ENCODE peak calls at places on chromosomes 13 and 19, in seven cellular contexts. One of them, this sample, is unnamed.
A peak's percentile ranks its signal among the peaks of the same experiment; 100 is the strongest.

GRCh38 chr19:51224163-51224641 is 678 bp upstream of the CD33 start:
- DNase-seq in RPMI7951: no peak
- DNase-seq in ascending aorta: no peak
- DNase-seq in effector memory CD8-positive, alpha-beta T cell: no peak
- DNase-seq in naive thymus-derived CD8-positive, alpha-beta T cell: no peak
- DNase-seq in NCI-H2081 treated with DMSO at 0.1 percent for 48 hours: no peak
- DNase-seq in stimulated activated CD4-positive, alpha-beta T cell treated with anti-CD3 and anti-CD28 coated beads, Interleukin-2, amount 100 ng/mL, for 48 hours: no peak
- DNase-seq in this sample: no peak

GRCh38 chr13:26531751-26532150 is 25.7 kb upstream of the WASF3 start:
- DNase-seq in NCI-H2081 treated with DMSO at 0.1 percent for 48 hours: no peak
- DNase-seq in naive thymus-derived CD8-positive, alpha-beta T cell: no peak
- DNase-seq in effector memory CD8-positive, alpha-beta T cell: no peak
- DNase-seq in stimulated activated CD4-positive, alpha-beta T cell treated with anti-CD3 and anti-CD28 coated beads, Interleukin-2, amount 100 ng/mL, for 48 hours: no peak
- DNase-seq in RPMI7951: no peak
- DNase-seq in ascending aorta: no peak
- DNase-seq in this sample: no peak

GRCh38 chr19:14342809-14343208 is 38.4 kb upstream of the ADGRE5 start:
- DNase-seq in RPMI7951: no peak
- DNase-seq in effector memory CD8-positive, alpha-beta T cell: no peak
- DNase-seq in ascending aorta: no peak
- DNase-seq in naive thymus-derived CD8-positive, alpha-beta T cell: no peak
- DNase-seq in stimulated activated CD4-positive, alpha-beta T cell treated with anti-CD3 and anti-CD28 coated beads, Interleukin-2, amount 100 ng/mL, for 48 hours: no peak
- DNase-seq in NCI-H2081 treated with DMSO at 0.1 percent for 48 hours: no peak
- DNase-seq in this sample: no peak

GRCh38 chr13:82713681-82714405 is 1168.4 kb downstream of the SLITRK1 start:
- DNase-seq in stimulated activated CD4-positive, alpha-beta T cell treated with anti-CD3 and anti-CD28 coated beads, Interleukin-2, amount 100 ng/mL, for 48 hours: no peak
- DNase-seq in ascending aorta: no peak
- DNase-seq in naive thymus-derived CD8-positive, alpha-beta T cell: no peak
- DNase-seq in RPMI7951: peak; percentile 15
- DNase-seq in effector memory CD8-positive, alpha-beta T cell: no peak
- DNase-seq in NCI-H2081 treated with DMSO at 0.1 percent for 48 hours: no peak
- DNase-seq in this sample: no peak

GRCh38 chr13:27792393-27793218 is at the start of gene GSX1:
- DNase-seq in ascending aorta: peak; percentile 69
- DNase-seq in RPMI7951: peak; percentile 63
- DNase-seq in NCI-H2081 treated with DMSO at 0.1 percent for 48 hours: no peak
- DNase-seq in naive thymus-derived CD8-positive, alpha-beta T cell: peak; percentile 73
- DNase-seq in stimulated activated CD4-positive, alpha-beta T cell treated with anti-CD3 and anti-CD28 coated beads, Interleukin-2, amount 100 ng/mL, for 48 hours: peak; percentile 48
- DNase-seq in effector memory CD8-positive, alpha-beta T cell: peak; percentile 27
- DNase-seq in this sample: no peak

GRCh38 chr13:48749699-48750473 is 96.2 kb downstream of the CYSLTR2 start:
- DNase-seq in naive thymus-derived CD8-positive, alpha-beta T cell: no peak
- DNase-seq in stimulated activated CD4-positive, alpha-beta T cell treated with anti-CD3 and anti-CD28 coated beads, Interleukin-2, amount 100 ng/mL, for 48 hours: peak; percentile 70
- DNase-seq in NCI-H2081 treated with DMSO at 0.1 percent for 48 hours: no peak
- DNase-seq in RPMI7951: peak; percentile 97
- DNase-seq in effector memory CD8-positive, alpha-beta T cell: peak; percentile 49
- DNase-seq in ascending aorta: peak; percentile 90
- DNase-seq in this sample: peak; percentile 26

GRCh38 chr19:49342291-49342721 is 7.1 kb downstream of the CD37 start:
- DNase-seq in naive thymus-derived CD8-positive, alpha-beta T cell: no peak
- DNase-seq in RPMI7951: no peak
- DNase-seq in NCI-H2081 treated with DMSO at 0.1 percent for 48 hours: no peak
- DNase-seq in ascending aorta: peak; percentile 49
- DNase-seq in effector memory CD8-positive, alpha-beta T cell: no peak
- DNase-seq in stimulated activated CD4-positive, alpha-beta T cell treated with anti-CD3 and anti-CD28 coated beads, Interleukin-2, amount 100 ng/mL, for 48 hours: no peak
- DNase-seq in this sample: no peak

GRCh38 chr13:64127192-64127591 is 2711.5 kb upstream of the PCDH20 start:
- DNase-seq in NCI-H2081 treated with DMSO at 0.1 percent for 48 hours: no peak
- DNase-seq in ascending aorta: no peak
- DNase-seq in RPMI7951: no peak
- DNase-seq in effector memory CD8-positive, alpha-beta T cell: no peak
- DNase-seq in stimulated activated CD4-positive, alpha-beta T cell treated with anti-CD3 and anti-CD28 coated beads, Interleukin-2, amount 100 ng/mL, for 48 hours: no peak
- DNase-seq in naive thymus-derived CD8-positive, alpha-beta T cell: no peak
- DNase-seq in this sample: no peak

GRCh38 chr19:8512991-8513686 is 828 bp downstream of the ZNF414 start:
- DNase-seq in naive thymus-derived CD8-positive, alpha-beta T cell: no peak
- DNase-seq in NCI-H2081 treated with DMSO at 0.1 percent for 48 hours: no peak
- DNase-seq in effector memory CD8-positive, alpha-beta T cell: no peak
- DNase-seq in RPMI7951: no peak
- DNase-seq in ascending aorta: no peak
- DNase-seq in stimulated activated CD4-positive, alpha-beta T cell treated with anti-CD3 and anti-CD28 coated beads, Interleukin-2, amount 100 ng/mL, for 48 hours: no peak
- DNase-seq in this sample: no peak

GRCh38 chr19:4730740-4731171 is 7.1 kb upstream of the DPP9 start:
- DNase-seq in RPMI7951: no peak
- DNase-seq in NCI-H2081 treated with DMSO at 0.1 percent for 48 hours: no peak
- DNase-seq in naive thymus-derived CD8-positive, alpha-beta T cell: peak; percentile 76
- DNase-seq in ascending aorta: no peak
- DNase-seq in effector memory CD8-positive, alpha-beta T cell: peak; percentile 63
- DNase-seq in stimulated activated CD4-positive, alpha-beta T cell treated with anti-CD3 and anti-CD28 coated beads, Interleukin-2, amount 100 ng/mL, for 48 hours: peak; percentile 63
- DNase-seq in this sample: no peak

GRCh38 chr13:73913043-73913740 is 221.0 kb downstream of the KLF12 start:
- DNase-seq in stimulated activated CD4-positive, alpha-beta T cell treated with anti-CD3 and anti-CD28 coated beads, Interleukin-2, amount 100 ng/mL, for 48 hours: no peak
- DNase-seq in effector memory CD8-positive, alpha-beta T cell: no peak
- DNase-seq in ascending aorta: no peak
- DNase-seq in NCI-H2081 treated with DMSO at 0.1 percent for 48 hours: no peak
- DNase-seq in naive thymus-derived CD8-positive, alpha-beta T cell: no peak
- DNase-seq in RPMI7951: peak; percentile 43
- DNase-seq in this sample: no peak

GRCh38 chr19:18338471-18339001 is 1.9 kb upstream of the PGPEP1 start:
- DNase-seq in NCI-H2081 treated with DMSO at 0.1 percent for 48 hours: no peak
- DNase-seq in naive thymus-derived CD8-positive, alpha-beta T cell: no peak
- DNase-seq in stimulated activated CD4-positive, alpha-beta T cell treated with anti-CD3 and anti-CD28 coated beads, Interleukin-2, amount 100 ng/mL, for 48 hours: no peak
- DNase-seq in ascending aorta: no peak
- DNase-seq in RPMI7951: no peak
- DNase-seq in effector memory CD8-positive, alpha-beta T cell: no peak
- DNase-seq in this sample: no peak

GRCh38 chr19:10006752-10007323 is 3.5 kb downstream of the COL5A3 start:
- DNase-seq in NCI-H2081 treated with DMSO at 0.1 percent for 48 hours: no peak
- DNase-seq in ascending aorta: no peak
- DNase-seq in naive thymus-derived CD8-positive, alpha-beta T cell: no peak
- DNase-seq in stimulated activated CD4-positive, alpha-beta T cell treated with anti-CD3 and anti-CD28 coated beads, Interleukin-2, amount 100 ng/mL, for 48 hours: no peak
- DNase-seq in RPMI7951: no peak
- DNase-seq in effector memory CD8-positive, alpha-beta T cell: no peak
- DNase-seq in this sample: no peak

GRCh38 chr13:75581874-75582640 is 32.5 kb downstream of the UCHL3 start:
- DNase-seq in stimulated activated CD4-positive, alpha-beta T cell treated with anti-CD3 and anti-CD28 coated beads, Interleukin-2, amount 100 ng/mL, for 48 hours: no peak
- DNase-seq in naive thymus-derived CD8-positive, alpha-beta T cell: no peak
- DNase-seq in effector memory CD8-positive, alpha-beta T cell: no peak
- DNase-seq in ascending aorta: no peak
- DNase-seq in NCI-H2081 treated with DMSO at 0.1 percent for 48 hours: no peak
- DNase-seq in RPMI7951: no peak
- DNase-seq in this sample: no peak

GRCh38 chr13:94248454-94249233 is 230.8 kb downstream of the DCT start:
- DNase-seq in stimulated activated CD4-positive, alpha-beta T cell treated with anti-CD3 and anti-CD28 coated beads, Interleukin-2, amount 100 ng/mL, for 48 hours: no peak
- DNase-seq in RPMI7951: no peak
- DNase-seq in effector memory CD8-positive, alpha-beta T cell: no peak
- DNase-seq in ascending aorta: no peak
- DNase-seq in NCI-H2081 treated with DMSO at 0.1 percent for 48 hours: no peak
- DNase-seq in naive thymus-derived CD8-positive, alpha-beta T cell: no peak
- DNase-seq in this sample: no peak

GRCh38 chr13:99028890-99029289 is 51.0 kb upstream of the DOCK9 start:
- DNase-seq in stimulated activated CD4-positive, alpha-beta T cell treated with anti-CD3 and anti-CD28 coated beads, Interleukin-2, amount 100 ng/mL, for 48 hours: peak; percentile 39
- DNase-seq in effector memory CD8-positive, alpha-beta T cell: peak; percentile 63
- DNase-seq in ascending aorta: no peak
- DNase-seq in RPMI7951: no peak
- DNase-seq in NCI-H2081 treated with DMSO at 0.1 percent for 48 hours: no peak
- DNase-seq in naive thymus-derived CD8-positive, alpha-beta T cell: peak; percentile 67
- DNase-seq in this sample: no peak

GRCh38 chr13:24042710-24043440 is 117.6 kb upstream of the SPATA13 start:
- DNase-seq in stimulated activated CD4-positive, alpha-beta T cell treated with anti-CD3 and anti-CD28 coated beads, Interleukin-2, amount 100 ng/mL, for 48 hours: no peak
- DNase-seq in effector memory CD8-positive, alpha-beta T cell: no peak
- DNase-seq in ascending aorta: no peak
- DNase-seq in RPMI7951: no peak
- DNase-seq in naive thymus-derived CD8-positive, alpha-beta T cell: no peak
- DNase-seq in NCI-H2081 treated with DMSO at 0.1 percent for 48 hours: no peak
- DNase-seq in this sample: no peak

GRCh38 chr19:7293795-7294570 is at the start of gene INSR:
- DNase-seq in NCI-H2081 treated with DMSO at 0.1 percent for 48 hours: peak; percentile 37
- DNase-seq in effector memory CD8-positive, alpha-beta T cell: no peak
- DNase-seq in naive thymus-derived CD8-positive, alpha-beta T cell: no peak
- DNase-seq in stimulated activated CD4-positive, alpha-beta T cell treated with anti-CD3 and anti-CD28 coated beads, Interleukin-2, amount 100 ng/mL, for 48 hours: peak; percentile 57
- DNase-seq in RPMI7951: peak; percentile 72
- DNase-seq in ascending aorta: peak; percentile 95
- DNase-seq in this sample: peak; percentile 97

GRCh38 chr19:33410915-33411401 is 37.4 kb downstream of the CEBPG start:
- DNase-seq in NCI-H2081 treated with DMSO at 0.1 percent for 48 hours: no peak
- DNase-seq in ascending aorta: no peak
- DNase-seq in effector memory CD8-positive, alpha-beta T cell: no peak
- DNase-seq in RPMI7951: no peak
- DNase-seq in naive thymus-derived CD8-positive, alpha-beta T cell: peak; percentile 38
- DNase-seq in stimulated activated CD4-positive, alpha-beta T cell treated with anti-CD3 and anti-CD28 coated beads, Interleukin-2, amount 100 ng/mL, for 48 hours: no peak
- DNase-seq in this sample: no peak

GRCh38 chr19:2123682-2124387 is 27.1 kb downstream of the IZUMO4 start:
- DNase-seq in effector memory CD8-positive, alpha-beta T cell: no peak
- DNase-seq in stimulated activated CD4-positive, alpha-beta T cell treated with anti-CD3 and anti-CD28 coated beads, Interleukin-2, amount 100 ng/mL, for 48 hours: no peak
- DNase-seq in naive thymus-derived CD8-positive, alpha-beta T cell: no peak
- DNase-seq in RPMI7951: peak; percentile 16
- DNase-seq in NCI-H2081 treated with DMSO at 0.1 percent for 48 hours: no peak
- DNase-seq in ascending aorta: no peak
- DNase-seq in this sample: no peak

GRCh38 chr13:69474286-69474685 is 633.3 kb upstream of the ATXN8OS start:
- DNase-seq in stimulated activated CD4-positive, alpha-beta T cell treated with anti-CD3 and anti-CD28 coated beads, Interleukin-2, amount 100 ng/mL, for 48 hours: no peak
- DNase-seq in naive thymus-derived CD8-positive, alpha-beta T cell: no peak
- DNase-seq in NCI-H2081 treated with DMSO at 0.1 percent for 48 hours: no peak
- DNase-seq in ascending aorta: no peak
- DNase-seq in effector memory CD8-positive, alpha-beta T cell: no peak
- DNase-seq in RPMI7951: peak; percentile 0
- DNase-seq in this sample: no peak

GRCh38 chr19:37506387-37507166 is at the start of gene ZNF793:
- DNase-seq in ascending aorta: peak; percentile 89
- DNase-seq in NCI-H2081 treated with DMSO at 0.1 percent for 48 hours: peak; percentile 29
- DNase-seq in stimulated activated CD4-positive, alpha-beta T cell treated with anti-CD3 and anti-CD28 coated beads, Interleukin-2, amount 100 ng/mL, for 48 hours: peak; percentile 61
- DNase-seq in naive thymus-derived CD8-positive, alpha-beta T cell: peak; percentile 93
- DNase-seq in effector memory CD8-positive, alpha-beta T cell: peak; percentile 67
- DNase-seq in RPMI7951: peak; percentile 56
- DNase-seq in this sample: peak; percentile 79

GRCh38 chr13:97542102-97542501 is 108.1 kb downstream of the RAP2A start:
- DNase-seq in ascending aorta: no peak
- DNase-seq in stimulated activated CD4-positive, alpha-beta T cell treated with anti-CD3 and anti-CD28 coated beads, Interleukin-2, amount 100 ng/mL, for 48 hours: no peak
- DNase-seq in naive thymus-derived CD8-positive, alpha-beta T cell: no peak
- DNase-seq in RPMI7951: no peak
- DNase-seq in effector memory CD8-positive, alpha-beta T cell: no peak
- DNase-seq in NCI-H2081 treated with DMSO at 0.1 percent for 48 hours: no peak
- DNase-seq in this sample: no peak

GRCh38 chr19:51368366-51369282 is at the start of gene CLDND2:
- DNase-seq in naive thymus-derived CD8-positive, alpha-beta T cell: no peak
- DNase-seq in RPMI7951: peak; percentile 16
- DNase-seq in stimulated activated CD4-positive, alpha-beta T cell treated with anti-CD3 and anti-CD28 coated beads, Interleukin-2, amount 100 ng/mL, for 48 hours: no peak
- DNase-seq in effector memory CD8-positive, alpha-beta T cell: peak; percentile 56
- DNase-seq in NCI-H2081 treated with DMSO at 0.1 percent for 48 hours: no peak
- DNase-seq in ascending aorta: no peak
- DNase-seq in this sample: no peak

GRCh38 chr13:52034616-52035226 is 10.2 kb downstream of the UTP14C start:
- DNase-seq in ascending aorta: no peak
- DNase-seq in NCI-H2081 treated with DMSO at 0.1 percent for 48 hours: no peak
- DNase-seq in RPMI7951: no peak
- DNase-seq in effector memory CD8-positive, alpha-beta T cell: no peak
- DNase-seq in naive thymus-derived CD8-positive, alpha-beta T cell: no peak
- DNase-seq in stimulated activated CD4-positive, alpha-beta T cell treated with anti-CD3 and anti-CD28 coated beads, Interleukin-2, amount 100 ng/mL, for 48 hours: no peak
- DNase-seq in this sample: no peak

GRCh38 chr13:32079586-32079985 is 48.0 kb downstream of the FRY start:
- DNase-seq in naive thymus-derived CD8-positive, alpha-beta T cell: no peak
- DNase-seq in effector memory CD8-positive, alpha-beta T cell: no peak
- DNase-seq in stimulated activated CD4-positive, alpha-beta T cell treated with anti-CD3 and anti-CD28 coated beads, Interleukin-2, amount 100 ng/mL, for 48 hours: no peak
- DNase-seq in RPMI7951: no peak
- DNase-seq in NCI-H2081 treated with DMSO at 0.1 percent for 48 hours: no peak
- DNase-seq in ascending aorta: no peak
- DNase-seq in this sample: no peak

GRCh38 chr13:30551194-30551593 is 66.5 kb upstream of the USPL1 start:
- DNase-seq in NCI-H2081 treated with DMSO at 0.1 percent for 48 hours: no peak
- DNase-seq in effector memory CD8-positive, alpha-beta T cell: no peak
- DNase-seq in RPMI7951: peak; percentile 48
- DNase-seq in stimulated activated CD4-positive, alpha-beta T cell treated with anti-CD3 and anti-CD28 coated beads, Interleukin-2, amount 100 ng/mL, for 48 hours: no peak
- DNase-seq in ascending aorta: no peak
- DNase-seq in naive thymus-derived CD8-positive, alpha-beta T cell: peak; percentile 67
- DNase-seq in this sample: no peak

GRCh38 chr19:18809149-18809978 is 18.3 kb upstream of the COMP start:
- DNase-seq in ascending aorta: peak; percentile 91
- DNase-seq in RPMI7951: peak; percentile 69
- DNase-seq in effector memory CD8-positive, alpha-beta T cell: no peak
- DNase-seq in naive thymus-derived CD8-positive, alpha-beta T cell: no peak
- DNase-seq in NCI-H2081 treated with DMSO at 0.1 percent for 48 hours: no peak
- DNase-seq in stimulated activated CD4-positive, alpha-beta T cell treated with anti-CD3 and anti-CD28 coated beads, Interleukin-2, amount 100 ng/mL, for 48 hours: no peak
- DNase-seq in this sample: no peak